ENCODE peak calls at places on chromosomes 2 and 18, in five cellular contexts. G, T, U, M and X are unnamed samples.

GRCh38 chr2:100921685-100922161 is 80.4 kb upstream of the RPL31 start:
- DNase-seq in M (no peak), U (no peak), T (no peak), G (no peak), X (no peak)

GRCh38 chr2:86686905-86687304 is 33.2 kb upstream of the RMND5A start:
- DNase-seq in G (no peak), T (no peak), U (no peak), M (no peak), X (no peak)

GRCh38 chr2:105732955-105733607 is 11.6 kb upstream of the NCK2 start:
- DNase-seq in G (no peak), T (no peak), M (no peak), U (no peak), X (no peak)

GRCh38 chr2:25309402-25309801 is 32.3 kb downstream of the DNMT3A start:
- DNase-seq in M (no peak), U (peak; percentile 25), T (peak; percentile 63), G (peak; percentile 43), X (no peak)

GRCh38 chr2:216775043-216775453 is 79.7 kb upstream of the IGFBP5 start:
- DNase-seq in G (peak; percentile 66), U (no peak), M (no peak), T (no peak), X (no peak)

GRCh38 chr2:50613161-50613560 is 418.8 kb downstream of the NRXN1 start:
- DNase-seq in T (no peak), G (no peak), M (no peak), U (no peak), X (no peak)

GRCh38 chr2:176082885-176083731 is 654 bp downstream of the EVX2 start:
- DNase-seq in U (no peak), M (no peak), T (peak; percentile 19), G (no peak), X (no peak)

GRCh38 chr2:135226961-135227360 is 174.9 kb downstream of the RAB3GAP1 start:
- DNase-seq in M (no peak), G (no peak), U (no peak), T (no peak), X (no peak)

GRCh38 chr2:118580651-118581050 is 266.8 kb downstream of the EN1 start:
- DNase-seq in U (no peak), M (no peak), T (no peak), G (no peak), X (no peak)

GRCh38 chr2:153145470-153145869 is 333.1 kb downstream of the RPRM start:
- DNase-seq in U (no peak), T (no peak), G (no peak), M (no peak), X (no peak)

GRCh38 chr2:170500104-170500503 is 215.0 kb upstream of the SP5 start:
- DNase-seq in T (no peak), M (no peak), U (no peak), G (no peak), X (no peak)

GRCh38 chr2:106965611-106966010 is 79.6 kb upstream of the ST6GAL2 start:
- DNase-seq in U (no peak), M (no peak), T (no peak), G (no peak), X (no peak)

GRCh38 chr18:50142441-50143120 is 52.4 kb downstream of the MYO5B start:
- DNase-seq in M (no peak), U (no peak), T (no peak), G (no peak), X (no peak)

GRCh38 chr2:67923696-67924095 is 139.1 kb downstream of the C1D start:
- DNase-seq in M (no peak), U (no peak), T (no peak), G (peak; percentile 25), X (no peak)

GRCh38 chr2:172735646-172736418 is at the start of gene RAPGEF4:
- DNase-seq in T (peak; percentile 48), G (no peak), U (peak; percentile 39), M (no peak), X (no peak)

GRCh38 chr2:181656450-181657261 is at the start of gene CERKL:
- DNase-seq in G (no peak), T (peak; percentile 57), U (peak; percentile 44), M (no peak), X (no peak)

GRCh38 chr18:58668897-58669296 is 2.4 kb upstream of the MALT1 start:
- DNase-seq in T (no peak), G (no peak), M (no peak), U (no peak), X (no peak)

GRCh38 chr2:240203031-240203841 is 62.8 kb upstream of the OTOS start:
- DNase-seq in M (peak; percentile 15), G (no peak), T (no peak), U (no peak), X (no peak)

GRCh38 chr18:40956213-40956612 is 998.8 kb upstream of the PIK3C3 start:
- DNase-seq in G (no peak), M (no peak), T (no peak), U (no peak), X (no peak)

GRCh38 chr2:52563144-52563543 is 1204.5 kb upstream of the CHAC2 start:
- DNase-seq in T (no peak), U (no peak), M (no peak), G (no peak), X (no peak)

GRCh38 chr2:28586864-28587263 is 91.0 kb downstream of the PLB1 start:
- DNase-seq in M (no peak), T (peak; percentile 46), U (no peak), G (no peak), X (no peak)

GRCh38 chr2:121489284-121489683 is 41.4 kb upstream of the RNU4ATAC start:
- DNase-seq in G (no peak), M (no peak), T (no peak), U (no peak), X (peak; percentile 16)

GRCh38 chr2:239184968-239185903 is 215.6 kb downstream of the HDAC4 start:
- DNase-seq in G (peak; percentile 12), T (no peak), U (no peak), M (peak; percentile 40), X (no peak)

GRCh38 chr2:168529900-168530561 is 74.0 kb downstream of the CERS6 start:
- DNase-seq in G (no peak), T (no peak), M (no peak), U (no peak), X (no peak)

GRCh38 chr2:234998404-234999211 is 46.8 kb downstream of the SH3BP4 start:
- DNase-seq in U (no peak), T (no peak), M (no peak), G (no peak), X (no peak)

GRCh38 chr2:45342-46130 is 769 bp downstream of the FAM110C start:
- DNase-seq in M (no peak), U (no peak), G (no peak), T (no peak), X (peak; percentile 31)